ENCODE peak calls at places on chromosomes 6 and 20, in four cellular contexts. U is SK-N-SH; V is CD8-positive, alpha-beta memory T cell; G is psoas muscle. W is an unnamed sample.

GRCh38 chr20:25319241-25320034 is 71.2 kb downstream of the ABHD12 start:
- DNase-seq in V (no peak), U (no peak), G (no peak), W (no peak)

GRCh38 chr20:34651200-34651599 is 25.7 kb downstream of the PIGU start:
- DNase-seq in G (no peak), V (no peak), U (no peak), W (no peak)

GRCh38 chr6:168901076-168901475 is 352.6 kb downstream of the THBS2 start:
- DNase-seq in U (no peak), V (no peak), G (no peak), W (no peak)

GRCh38 chr6:14540276-14540675 is 422.7 kb downstream of the CD83 start:
- DNase-seq in G (peak), U (no peak), V (no peak), W (no peak)

GRCh38 chr6:106360989-106361430 is 493 bp downstream of the CRYBG1 start:
- DNase-seq in V (no peak), G (peak), U (peak), W (peak)

GRCh38 chr6:52261229-52261628 is 16.9 kb upstream of the IL17F start:
- DNase-seq in G (no peak), V (no peak), U (no peak), W (no peak)

GRCh38 chr6:13830803-13831202 is 16.4 kb upstream of the MCUR1 start:
- DNase-seq in U (no peak), V (no peak), G (no peak), W (no peak)

GRCh38 chr6:116072368-116072767 is 11.7 kb upstream of the FRK start:
- DNase-seq in V (no peak), G (no peak), U (no peak), W (no peak)

GRCh38 chr6:16752206-16752867 is 8.9 kb downstream of the ATXN1 start:
- DNase-seq in V (no peak), G (no peak), U (no peak), W (no peak)

GRCh38 chr20:830011-830521 is 3.4 kb upstream of the FAM110A start:
- DNase-seq in G (no peak), U (no peak), V (no peak), W (no peak)

GRCh38 chr20:44566018-44566417 is 16.4 kb upstream of the PKIG start:
- DNase-seq in U (no peak), G (no peak), V (no peak), W (no peak)

GRCh38 chr20:34883087-34883688 is 6.8 kb downstream of the ACSS2 start:
- DNase-seq in U (no peak), V (no peak), G (no peak), W (no peak)

GRCh38 chr20:37922016-37922415 is 19.1 kb downstream of the VSTM2L start:
- DNase-seq in V (no peak), G (no peak), U (no peak), W (no peak)

GRCh38 chr6:111276335-111276734 is 189.0 kb downstream of the SLC16A10 start:
- DNase-seq in G (no peak), U (no peak), V (no peak), W (no peak)

GRCh38 chr6:143746202-143747119 is 68.7 kb downstream of the PHACTR2 start:
- DNase-seq in G (no peak), U (no peak), V (no peak), W (peak)

GRCh38 chr20:59428006-59428405 is 127.6 kb downstream of the EDN3 start:
- DNase-seq in U (no peak), G (no peak), V (no peak), W (no peak)

GRCh38 chr6:104428201-104428600 is 431.5 kb downstream of the HACE1 start:
- DNase-seq in G (no peak), V (no peak), U (no peak), W (no peak)

GRCh38 chr20:23205221-23205620 is 119.1 kb upstream of the CD93 start:
- DNase-seq in G (no peak), V (no peak), U (no peak), W (peak)

GRCh38 chr6:25296980-25297379 is 17.8 kb downstream of the CARMIL1 start:
- DNase-seq in G (no peak), V (no peak), U (no peak), W (no peak)

GRCh38 chr6:14550410-14550809 is 432.8 kb downstream of the CD83 start:
- DNase-seq in G (no peak), U (no peak), V (no peak), W (no peak)

GRCh38 chr20:1005452-1006027 is 3.4 kb upstream of the RSPO4 start:
- DNase-seq in U (peak), G (no peak), V (no peak), W (peak)

GRCh38 chr20:45358282-45359068 is 4.5 kb upstream of the SYS1 start:
- DNase-seq in G (peak), V (no peak), U (no peak), W (peak)

GRCh38 chr6:145148392-145149175 is 586.7 kb downstream of the EPM2A start:
- DNase-seq in V (no peak), G (no peak), U (no peak), W (no peak)

GRCh38 chr20:64222273-64222672 is 33.3 kb upstream of the PCMTD2 start:
- DNase-seq in G (no peak), U (no peak), V (no peak), W (no peak)

GRCh38 chr6:169188051-169188863 is 65.4 kb downstream of the THBS2 start:
- DNase-seq in U (no peak), G (no peak), V (no peak), W (peak)

GRCh38 chr20:15734054-15734453 is 839.2 kb downstream of the KIF16B start:
- DNase-seq in G (no peak), U (no peak), V (no peak), W (no peak)

GRCh38 chr6:159525445-159526031 is 167.5 kb downstream of the SOD2 start:
- DNase-seq in V (no peak), U (no peak), G (no peak), W (no peak)

GRCh38 chr6:152648090-152648489 is 10.9 kb upstream of the SYNE1 start:
- DNase-seq in G (no peak), U (no peak), V (no peak), W (no peak)

GRCh38 chr6:56759521-56759920 is 116.8 kb upstream of the DST start:
- DNase-seq in V (no peak), G (no peak), U (no peak), W (no peak)

GRCh38 chr20:32021091-32021490 is 10.9 kb downstream of the CCM2L start:
- DNase-seq in V (no peak), G (no peak), U (no peak), W (no peak)

GRCh38 chr6:125904871-125905270 is 51.7 kb upstream of the HINT3 start:
- DNase-seq in U (no peak), G (no peak), V (peak), W (no peak)

GRCh38 chr6:117615981-117616961 is 14.0 kb upstream of the GOPC start:
- DNase-seq in V (peak), G (no peak), U (no peak), W (peak)

GRCh38 chr6:137750284-137750683 is 116.8 kb upstream of the TNFAIP3 start:
- DNase-seq in V (no peak), G (no peak), U (no peak), W (no peak)

GRCh38 chr6:15436451-15436850 is 190.6 kb downstream of the JARID2 start:
- DNase-seq in V (no peak), G (no peak), U (no peak), W (peak)

GRCh38 chr6:36337814-36338213 is 1.1 kb upstream of the BNIP5 start:
- DNase-seq in G (no peak), V (no peak), U (no peak), W (peak)

GRCh38 chr20:45500022-45500421 is 15.4 kb downstream of the SPINT3 start:
- DNase-seq in V (no peak), U (no peak), G (no peak), W (no peak)

GRCh38 chr20:4814696-4815252 is 93.1 kb downstream of the PRND start:
- DNase-seq in G (no peak), V (peak), U (no peak), W (no peak)

GRCh38 chr20:3788685-3789155 is 2.2 kb upstream of the CENPB start:
- DNase-seq in G (peak), V (no peak), U (no peak), W (no peak)

GRCh38 chr6:85347787-85348186 is 102.1 kb upstream of the NT5E start:
- DNase-seq in V (no peak), U (no peak), G (no peak), W (no peak)

DNA sequence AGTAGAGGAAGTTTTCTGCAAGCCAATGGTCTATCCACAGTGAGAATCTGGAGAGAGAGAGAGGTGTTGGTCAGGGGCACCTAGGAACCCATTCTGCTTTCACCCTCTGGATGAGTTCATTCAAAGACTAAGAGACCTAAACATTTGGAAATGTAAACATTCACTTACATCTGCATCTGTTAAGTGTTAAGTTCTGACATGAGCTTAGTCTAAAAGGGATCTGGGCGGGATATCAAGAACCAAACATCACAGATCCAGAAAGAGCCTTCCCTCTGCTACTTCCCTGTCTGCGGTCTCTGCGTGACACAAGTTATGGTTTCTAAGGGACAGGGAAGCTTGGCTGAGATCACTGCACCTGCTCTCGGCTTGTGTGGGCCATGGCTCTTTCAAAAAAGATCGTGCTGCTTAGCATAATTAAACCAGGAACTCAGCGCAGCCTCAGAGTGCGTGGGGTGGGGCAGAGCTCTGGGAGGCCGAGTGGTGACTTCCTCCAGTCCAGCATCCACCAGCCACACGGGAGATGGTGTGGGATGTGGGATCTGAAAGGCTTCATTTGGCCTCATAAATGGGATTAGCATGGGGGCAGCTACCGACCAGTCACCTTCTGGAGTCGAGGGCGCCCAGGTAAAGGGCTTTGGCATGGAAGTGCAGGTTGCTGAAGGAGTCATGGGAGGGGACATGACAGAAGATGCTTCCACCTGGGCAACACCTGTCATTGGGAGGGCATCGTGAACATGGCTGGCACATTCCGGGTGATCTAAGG is 16.6 kb upstream of the RAMACL start:
- DNase-seq in U (no peak), V (no peak), G (no peak), W (peak)
- H3K27ac ChIP-seq in U (no peak), V (no peak), G (no peak), W (no peak)

GRCh38 chr6:90369024-90369519 is 72.4 kb upstream of the BACH2 start:
- DNase-seq in G (peak), U (no peak), V (no peak), W (peak)
- H3K4me3 ChIP-seq in G (no peak), U (peak), V (no peak), W (peak)

DNA sequence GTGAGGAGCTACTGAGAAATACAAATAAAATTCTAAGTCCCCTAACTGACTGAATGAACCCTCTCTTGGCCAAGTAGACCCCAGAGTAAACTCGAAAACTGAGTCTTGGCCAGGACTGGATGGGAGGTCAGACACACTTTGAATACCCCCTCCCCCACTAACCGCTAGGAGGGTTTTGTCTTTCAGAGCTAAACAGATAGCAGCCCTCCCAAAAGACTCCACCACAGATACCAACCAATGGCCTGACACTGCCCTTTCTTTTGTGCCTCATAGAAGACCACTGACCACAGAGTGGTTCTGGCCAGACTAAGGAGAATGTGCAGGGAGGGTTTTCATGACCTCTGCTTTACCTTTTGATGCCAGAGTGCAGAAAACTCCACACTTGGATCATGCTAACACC is 42.1 kb downstream of the SPACA1 start:
- DNase-seq in U (no peak), G (no peak), V (no peak), W (no peak)
- H3K27ac ChIP-seq in U (no peak), G (no peak), V (no peak), W (no peak)

GRCh38 chr6:72620866-72621242 is 1.0 kb upstream of the KCNQ5 start:
- DNase-seq in V (no peak), U (peak), G (peak), W (no peak)

GRCh38 chr6:72622094-72622540 is 253 bp downstream of the KCNQ5 start:
- DNase-seq in V (peak), U (peak), G (peak), W (peak)

GRCh38 chr6:72621243-72622093 is at the start of gene KCNQ5:
- DNase-seq in U (peak), V (peak), G (peak), W (peak)

GRCh38 chr6:72617721-72618120 is 4.1 kb upstream of the KCNQ5 start:
- DNase-seq in V (no peak), U (no peak), G (no peak), W (no peak)

GRCh38 chr6:72619883-72620696 is 1.8 kb upstream of the KCNQ5 start:
- DNase-seq in U (peak), G (peak), V (peak), W (peak)
- H3K4me3 ChIP-seq in U (peak), G (peak), V (peak), W (peak)

GRCh38 chr6:797479-798077 is 104.6 kb upstream of the EXOC2 start:
- DNase-seq in G (no peak), U (peak), V (no peak), W (peak)
- H3K27ac ChIP-seq in G (no peak), U (no peak), V (no peak), W (no peak)

GRCh38 chr6:27517238-27517637 is 44.3 kb upstream of the ZNF184 start:
- DNase-seq in V (no peak), G (no peak), U (no peak), W (no peak)

GRCh38 chr6:27514906-27515495 is 42.1 kb upstream of the ZNF184 start:
- DNase-seq in V (no peak), G (no peak), U (no peak), W (no peak)

GRCh38 chr6:27512525-27512924 is 39.6 kb upstream of the ZNF184 start:
- DNase-seq in G (no peak), V (no peak), U (no peak), W (no peak)

GRCh38 chr6:27518881-27519795 is 46.2 kb upstream of the ZNF184 start:
- DNase-seq in G (peak), V (peak), U (peak), W (peak)

DNA sequence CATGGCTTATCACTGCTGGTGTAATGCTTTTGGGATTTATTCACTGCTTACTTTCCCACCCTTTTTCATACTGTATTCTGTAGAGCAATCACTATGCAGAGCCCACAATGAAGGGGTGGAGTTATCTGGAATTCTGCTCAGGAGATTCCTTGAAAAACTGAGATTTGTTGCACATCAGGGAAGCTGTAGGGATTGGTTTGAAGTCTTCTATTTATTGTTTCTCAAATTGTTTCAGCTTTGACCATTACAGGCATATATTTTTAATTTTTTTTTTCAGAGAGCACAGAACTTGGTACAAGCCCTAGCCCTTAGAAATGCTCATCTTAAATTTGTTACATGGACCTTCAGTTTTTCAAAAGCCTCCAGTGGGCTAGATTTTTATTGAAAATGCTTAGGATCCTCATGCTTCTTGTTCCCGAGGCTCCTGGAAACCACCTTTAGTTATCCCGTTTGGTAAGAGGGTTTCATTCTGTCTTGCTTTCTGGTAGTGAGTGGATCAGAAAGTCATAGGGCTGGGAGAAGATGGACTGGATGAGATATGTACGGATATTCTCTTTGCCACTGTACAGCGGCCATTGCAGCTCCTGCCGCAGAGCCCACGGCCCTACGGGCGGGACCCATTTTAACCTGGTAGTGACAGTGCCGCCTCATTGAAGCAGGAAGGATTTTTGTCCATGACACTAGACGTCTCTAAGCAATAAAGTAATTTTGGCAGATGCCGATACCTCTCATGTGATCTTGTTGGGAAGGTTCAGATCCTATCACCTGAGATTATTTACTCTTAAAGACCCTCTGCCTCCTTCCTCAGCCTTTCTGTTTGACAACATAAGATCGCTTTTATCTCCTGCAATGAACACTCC is 45.3 kb upstream of the ZNF184 start:
- DNase-seq in U (peak), V (no peak), G (no peak), W (no peak)
- H3K4me3 ChIP-seq in U (peak), V (peak), G (peak), W (peak)

DNA sequence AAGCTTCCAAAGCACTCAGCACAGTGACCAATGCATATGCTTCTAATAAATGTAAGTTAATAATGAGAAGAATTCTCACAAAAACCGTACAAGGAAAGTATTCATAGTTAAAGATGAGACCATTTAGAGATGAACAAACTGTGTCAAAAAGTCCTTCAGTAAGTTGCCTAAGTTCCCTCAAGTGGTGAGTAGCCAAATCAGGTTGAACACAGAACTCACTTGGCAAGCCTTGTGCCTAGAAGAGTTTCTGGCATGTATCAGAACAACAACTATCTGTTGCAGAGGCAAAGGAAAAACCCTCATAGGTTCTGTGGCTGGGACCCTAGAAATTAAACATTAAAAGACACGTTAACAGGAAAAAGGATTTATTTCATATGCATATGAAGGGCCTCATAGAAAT is 129.6 kb upstream of the DOK5 start:
- DNase-seq in V (no peak), G (no peak), U (no peak), W (no peak)
- H3K27ac ChIP-seq in V (no peak), G (peak), U (peak), W (no peak)

GRCh38 chr6:32968770-32969684 is 633 bp downstream of the BRD2 start:
- DNase-seq in U (peak), G (peak), V (peak), W (peak)
- H3K4me3 ChIP-seq in U (peak), G (peak), V (peak), W (peak)

DNA sequence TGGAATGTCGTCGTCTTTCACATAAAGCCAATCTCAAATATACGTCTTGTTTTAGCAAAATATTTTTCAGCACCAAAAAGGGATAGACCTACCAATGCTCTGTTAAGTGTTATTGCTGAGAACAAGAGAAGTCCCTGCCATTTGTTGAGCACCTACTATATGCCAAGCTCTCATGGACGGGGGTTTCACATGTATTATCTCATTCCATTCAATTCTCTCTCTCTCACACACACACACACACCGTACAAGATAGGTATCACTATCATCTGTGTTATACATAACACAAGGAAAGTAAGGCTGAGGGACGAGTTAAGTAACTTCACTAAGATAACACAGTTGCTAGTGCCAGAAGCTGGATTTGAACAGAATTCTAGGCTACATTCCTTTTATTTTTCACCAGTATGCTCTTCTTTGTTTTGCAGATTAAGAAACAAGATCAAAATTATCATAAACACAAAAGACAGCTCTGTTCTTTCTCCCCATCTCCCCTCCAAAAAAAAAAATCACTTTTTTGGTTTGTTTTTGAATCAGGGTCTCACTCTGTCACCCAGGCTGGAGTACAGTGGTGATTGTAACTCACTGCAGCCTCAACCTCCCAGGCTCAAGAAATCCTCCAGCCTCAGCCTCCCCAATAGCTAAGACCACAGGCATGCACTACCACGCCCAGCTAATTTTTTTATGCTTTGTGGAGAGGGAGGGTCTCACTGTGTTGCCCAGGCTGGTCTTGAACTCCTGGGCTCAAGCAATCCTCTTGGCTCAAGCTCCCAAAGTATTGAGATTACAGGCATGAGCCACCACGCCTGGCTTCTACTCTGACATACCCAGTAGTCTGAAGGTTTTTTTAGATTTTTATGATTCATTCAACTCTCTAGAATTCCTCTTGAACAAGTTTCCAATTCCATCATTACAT is 1.0 kb upstream of the ARHGAP18 start:
- DNase-seq in V (no peak), G (no peak), U (no peak), W (no peak)
- H3K27ac ChIP-seq in V (peak), G (peak), U (peak), W (no peak)